ENCODE peak calls at places on chromosomes 4 and X, in four cellular contexts. One of them, this sample, is unnamed.

GRCh38 chr4:175412161-175412560 is 399.9 kb downstream of the GPM6A start:
- DNase-seq in GM23338: no peak
- DNase-seq in K562: no peak
- DNase-seq in GM12878: no peak
- DNase-seq in this sample: no peak

GRCh38 chrX:102883491-102883890 is 53.6 kb upstream of the RAB40AL start:
- DNase-seq in GM23338: no peak
- DNase-seq in K562: no peak
- DNase-seq in GM12878: no peak
- DNase-seq in this sample: no peak

GRCh38 chr4:126757219-126757618 is 875.5 kb upstream of the INTU start:
- DNase-seq in GM23338: no peak
- DNase-seq in K562: no peak
- DNase-seq in GM12878: no peak
- DNase-seq in this sample: no peak

GRCh38 chrX:131747173-131747572 is 203.3 kb downstream of the OR13H1 start:
- DNase-seq in GM23338: no peak
- DNase-seq in K562: no peak
- DNase-seq in GM12878: peak
- DNase-seq in this sample: no peak

GRCh38 chr4:142648378-142648777 is 197.7 kb downstream of the INPP4B start:
- DNase-seq in GM23338: no peak
- DNase-seq in K562: no peak
- DNase-seq in GM12878: no peak
- DNase-seq in this sample: no peak

GRCh38 chr4:17544205-17544604 is 29.2 kb downstream of the CLRN2 start:
- DNase-seq in GM23338: peak
- DNase-seq in K562: no peak
- DNase-seq in GM12878: no peak
- DNase-seq in this sample: peak

GRCh38 chrX:53445977-53446376 is 11.8 kb upstream of the HSD17B10 start:
- DNase-seq in GM23338: peak
- DNase-seq in K562: peak
- DNase-seq in GM12878: no peak
- DNase-seq in this sample: peak

GRCh38 chrX:67346225-67346624 is 197.6 kb upstream of the AR start:
- DNase-seq in GM23338: no peak
- DNase-seq in K562: no peak
- DNase-seq in GM12878: no peak
- DNase-seq in this sample: no peak

GRCh38 chr4:41178372-41179085 is 35.8 kb downstream of the APBB2 start:
- DNase-seq in GM23338: no peak
- DNase-seq in K562: no peak
- DNase-seq in GM12878: no peak
- DNase-seq in this sample: no peak

GRCh38 chrX:49879656-49880277 is 483 bp downstream of the USP27X start:
- DNase-seq in GM23338: no peak
- DNase-seq in K562: no peak
- DNase-seq in GM12878: no peak
- DNase-seq in this sample: no peak

GRCh38 chr4:137125011-137125410 is 407.3 kb downstream of the PCDH18 start:
- DNase-seq in GM23338: no peak
- DNase-seq in K562: no peak
- DNase-seq in GM12878: no peak
- DNase-seq in this sample: no peak

GRCh38 chrX:115560978-115561604 is at the start of gene PLS3:
- DNase-seq in GM23338: peak
- DNase-seq in K562: no peak
- DNase-seq in GM12878: no peak
- DNase-seq in this sample: peak

GRCh38 chrX:20019672-20020365 is 29.0 kb upstream of the BCLAF3 start:
- DNase-seq in GM23338: no peak
- DNase-seq in K562: no peak
- DNase-seq in GM12878: no peak
- DNase-seq in this sample: no peak

GRCh38 chr4:10688022-10688421 is 3.5 kb upstream of the CLNK start:
- DNase-seq in GM23338: no peak
- DNase-seq in K562: no peak
- DNase-seq in GM12878: peak
- DNase-seq in this sample: no peak

GRCh38 chrX:138711399-138712347 is at the start of gene FGF13:
- DNase-seq in GM23338: peak
- DNase-seq in K562: no peak
- DNase-seq in GM12878: no peak
- DNase-seq in this sample: peak

GRCh38 chr4:139167774-139168444 is 9.1 kb downstream of the ELF2 start:
- DNase-seq in GM23338: peak
- DNase-seq in K562: peak
- DNase-seq in GM12878: no peak
- DNase-seq in this sample: peak

GRCh38 chr4:67885727-67886126 is 1.9 kb upstream of the TMPRSS11D start:
- DNase-seq in GM23338: no peak
- DNase-seq in K562: no peak
- DNase-seq in GM12878: no peak
- DNase-seq in this sample: no peak

GRCh38 chr4:120718979-120719566 is 203.5 kb downstream of the PRDM5 start:
- DNase-seq in GM23338: peak
- DNase-seq in K562: no peak
- DNase-seq in GM12878: no peak
- DNase-seq in this sample: peak

GRCh38 chr4:106315968-106316772 is at the start of the genes AIMP1 and TBCK:
- DNase-seq in GM23338: peak
- DNase-seq in K562: peak
- DNase-seq in GM12878: peak
- DNase-seq in this sample: peak

GRCh38 chr4:38818441-38818976 is 13.9 kb upstream of the TLR1 start:
- DNase-seq in GM23338: no peak
- DNase-seq in K562: no peak
- DNase-seq in GM12878: peak
- DNase-seq in this sample: peak

GRCh38 chr4:15891312-15891711 is 47.2 kb downstream of the FGFBP1 start:
- DNase-seq in GM23338: no peak
- DNase-seq in K562: no peak
- DNase-seq in GM12878: peak
- DNase-seq in this sample: no peak

GRCh38 chrX:7515681-7516413 is 327.1 kb upstream of the VCX start:
- DNase-seq in GM23338: peak
- DNase-seq in K562: no peak
- DNase-seq in GM12878: no peak
- DNase-seq in this sample: no peak

GRCh38 chr4:80336582-80336981 is 1.1 kb downstream of the CFAP299 start:
- DNase-seq in GM23338: peak
- DNase-seq in K562: peak
- DNase-seq in GM12878: no peak
- DNase-seq in this sample: peak

GRCh38 chr4:80335226-80335553 is 340 bp upstream of the CFAP299 start:
- DNase-seq in GM23338: no peak
- DNase-seq in K562: no peak
- DNase-seq in GM12878: no peak
- DNase-seq in this sample: no peak

GRCh38 chr4:80334568-80334967 is 962 bp upstream of the CFAP299 start:
- DNase-seq in GM23338: no peak
- DNase-seq in K562: no peak
- DNase-seq in GM12878: no peak
- DNase-seq in this sample: no peak

GRCh38 chr4:80333121-80333520 is 2.4 kb upstream of the CFAP299 start:
- DNase-seq in GM23338: no peak
- DNase-seq in K562: no peak
- DNase-seq in GM12878: no peak
- DNase-seq in this sample: no peak

GRCh38 chr4:80335554-80336358 is at the start of gene CFAP299:
- DNase-seq in GM23338: peak
- DNase-seq in K562: peak
- DNase-seq in GM12878: peak
- DNase-seq in this sample: peak
- H2AFZ ChIP-seq in GM23338: peak
- H2AFZ ChIP-seq in K562: peak
- H2AFZ ChIP-seq in GM12878: peak
- H2AFZ ChIP-seq in this sample: peak

GRCh38 chrX:136456133-136456532 is 31.6 kb upstream of the BRS3 start:
- DNase-seq in GM23338: no peak
- DNase-seq in K562: no peak
- DNase-seq in GM12878: no peak
- DNase-seq in this sample: no peak

GRCh38 chrX:136453114-136453513 is 34.6 kb upstream of the BRS3 start:
- DNase-seq in GM23338: no peak
- DNase-seq in K562: no peak
- DNase-seq in GM12878: no peak
- DNase-seq in this sample: no peak

GRCh38 chrX:136452614-136453013 is 35.1 kb upstream of the BRS3 start:
- DNase-seq in GM23338: no peak
- DNase-seq in K562: no peak
- DNase-seq in GM12878: no peak
- DNase-seq in this sample: no peak

GRCh38 chrX:136453771-136454170 is 34.0 kb upstream of the BRS3 start:
- DNase-seq in GM23338: no peak
- DNase-seq in K562: no peak
- DNase-seq in GM12878: no peak
- DNase-seq in this sample: no peak

GRCh38 chrX:136457303-136457917 is 30.3 kb upstream of the BRS3 start:
- DNase-seq in GM23338: no peak
- DNase-seq in K562: no peak
- DNase-seq in GM12878: no peak
- DNase-seq in this sample: no peak
- TF ChIP-seq JUNB in GM23338: no peak
- TF ChIP-seq JUNB in K562: no peak
- TF ChIP-seq JUNB in GM12878: no peak
- TF ChIP-seq JUNB in this sample: no peak

GRCh38 chr4:1201851-1202525 is 29.6 kb upstream of the SPON2 start:
- DNase-seq in GM23338: no peak
- DNase-seq in K562: no peak
- DNase-seq in GM12878: peak
- DNase-seq in this sample: no peak
- H2AFZ ChIP-seq in GM23338: no peak
- H2AFZ ChIP-seq in K562: peak
- H2AFZ ChIP-seq in GM12878: no peak
- H2AFZ ChIP-seq in this sample: no peak

DNA sequence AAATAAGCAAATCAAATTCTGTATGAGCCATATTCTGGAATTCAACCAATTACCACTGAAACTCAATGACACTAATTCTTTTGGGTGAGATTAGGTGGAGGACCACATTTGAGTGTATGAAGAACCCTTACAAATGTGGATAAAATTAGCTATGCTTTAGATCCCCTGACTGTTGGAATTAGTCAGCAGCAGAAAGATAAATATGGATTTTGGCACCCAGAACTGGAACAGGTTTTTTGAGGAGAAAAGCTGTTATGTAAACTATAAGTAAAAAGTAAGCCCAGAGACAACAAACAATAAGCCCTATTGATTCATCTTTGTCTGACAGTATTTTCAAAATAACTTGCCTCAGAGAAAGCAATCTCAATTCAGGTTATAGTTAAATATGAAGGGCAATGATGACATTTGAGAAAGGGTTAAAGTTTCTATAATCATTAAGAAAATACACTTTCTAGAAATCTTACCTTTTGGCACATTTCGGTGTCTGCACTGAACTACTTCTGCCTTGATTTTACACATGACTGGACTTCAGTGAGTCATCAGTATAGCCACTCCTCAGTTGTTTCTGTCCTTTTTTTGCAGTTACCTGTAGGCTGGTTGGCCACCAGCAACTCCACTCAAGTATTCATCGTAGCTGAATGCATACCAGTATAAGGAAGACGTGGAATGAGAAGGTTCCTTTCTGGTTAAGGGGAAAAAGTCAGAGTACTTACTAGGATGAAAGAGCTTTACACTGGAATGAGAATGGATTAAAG is 80.0 kb downstream of the KCTD8 start:
- DNase-seq in GM23338: no peak
- DNase-seq in K562: no peak
- DNase-seq in GM12878: no peak
- DNase-seq in this sample: no peak
- TF ChIP-seq JUNB in GM23338: no peak
- TF ChIP-seq JUNB in K562: no peak
- TF ChIP-seq JUNB in GM12878: no peak
- TF ChIP-seq JUNB in this sample: no peak

GRCh38 chrX:17377047-17377692 is 2.2 kb downstream of the NHS start:
- DNase-seq in GM23338: peak
- DNase-seq in K562: no peak
- DNase-seq in GM12878: no peak
- DNase-seq in this sample: no peak
- H2AFZ ChIP-seq in GM23338: peak
- H2AFZ ChIP-seq in K562: no peak
- H2AFZ ChIP-seq in GM12878: no peak
- H2AFZ ChIP-seq in this sample: no peak

GRCh38 chr4:1036095-1036494 is 24.7 kb downstream of the FGFRL1 start:
- DNase-seq in GM23338: no peak
- DNase-seq in K562: no peak
- DNase-seq in GM12878: no peak
- DNase-seq in this sample: no peak
- TF ChIP-seq JUNB in GM23338: no peak
- TF ChIP-seq JUNB in K562: no peak
- TF ChIP-seq JUNB in GM12878: no peak
- TF ChIP-seq JUNB in this sample: no peak

GRCh38 chr4:65597697-65598096 is 72.6 kb downstream of the EPHA5 start:
- DNase-seq in GM23338: no peak
- DNase-seq in K562: no peak
- DNase-seq in GM12878: no peak
- DNase-seq in this sample: no peak

GRCh38 chr4:65589331-65589730 is 81.0 kb downstream of the EPHA5 start:
- DNase-seq in GM23338: peak
- DNase-seq in K562: no peak
- DNase-seq in GM12878: no peak
- DNase-seq in this sample: no peak

DNA sequence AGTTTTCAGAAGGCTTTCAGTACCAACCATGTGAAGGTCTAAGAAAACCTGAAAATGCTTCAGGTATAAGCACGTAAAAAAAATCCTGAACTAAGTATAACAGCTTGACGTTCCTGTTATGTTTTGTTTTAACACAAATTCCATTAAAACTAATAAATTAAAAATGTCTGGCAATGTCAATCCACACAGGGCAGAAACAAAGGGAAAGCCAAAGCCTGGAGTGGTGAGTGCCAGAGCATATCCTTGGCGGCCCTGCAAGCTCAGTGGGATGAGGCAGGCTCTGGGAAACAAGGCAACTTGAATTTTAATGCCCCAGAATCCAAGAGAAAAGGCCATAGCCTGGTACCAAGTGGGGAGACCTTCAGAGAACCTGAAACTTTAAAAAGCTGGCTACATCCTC is 78.2 kb downstream of the EPHA5 start:
- DNase-seq in GM23338: peak
- DNase-seq in K562: no peak
- DNase-seq in GM12878: no peak
- DNase-seq in this sample: no peak
- H2AFZ ChIP-seq in GM23338: peak
- H2AFZ ChIP-seq in K562: no peak
- H2AFZ ChIP-seq in GM12878: no peak
- H2AFZ ChIP-seq in this sample: no peak

DNA sequence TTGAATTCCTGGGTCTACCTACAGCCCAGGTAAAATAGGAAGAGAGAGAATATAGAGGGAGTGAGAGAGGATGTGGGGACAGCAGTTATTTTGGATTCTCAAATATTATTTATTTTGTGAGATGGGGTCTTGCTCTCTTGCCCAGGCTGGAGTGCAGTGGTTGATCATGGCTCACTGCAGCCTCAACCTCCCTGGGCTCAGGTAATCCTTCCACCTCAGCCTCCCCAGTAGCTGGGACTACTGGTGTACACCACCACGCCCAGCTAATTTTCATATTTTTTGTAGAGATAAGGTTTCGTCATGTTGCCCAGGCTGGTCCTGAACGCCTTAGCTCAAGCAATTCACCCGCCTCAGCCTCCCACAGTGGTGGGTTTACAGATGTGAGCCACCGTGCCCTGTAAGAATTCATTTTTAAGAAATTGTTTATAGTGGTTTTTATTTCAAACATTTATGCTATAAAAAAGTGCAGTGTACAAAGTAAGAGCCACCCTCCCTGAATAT is 61.2 kb downstream of the FHDC1 start:
- DNase-seq in GM23338: no peak
- DNase-seq in K562: no peak
- DNase-seq in GM12878: no peak
- DNase-seq in this sample: no peak
- TF ChIP-seq JUNB in GM23338: no peak
- TF ChIP-seq JUNB in K562: no peak
- TF ChIP-seq JUNB in GM12878: no peak
- TF ChIP-seq JUNB in this sample: no peak

This sample was measured in HepG2.